ENCODE peak calls at places on chromosomes 5 and 9, in seven cellular contexts. One of them, this sample, is unnamed.

GRCh38 chr9:3437031-3437430 is 88.8 kb downstream of the RFX3 start:
- DNase-seq in RWPE1: no peak
- DNase-seq in esophagus squamous epithelium: no peak
- DNase-seq in progenitor cell of endocrine pancreas: no peak
- DNase-seq in foreskin keratinocyte: no peak
- DNase-seq in uterus: no peak
- DNase-seq in IMR-90: no peak
- DNase-seq in this sample: no peak

GRCh38 chr5:135569755-135570452 is 8.9 kb downstream of the CXCL14 start:
- DNase-seq in RWPE1: peak; percentile 55
- DNase-seq in esophagus squamous epithelium: no peak
- DNase-seq in progenitor cell of endocrine pancreas: peak; percentile 33
- DNase-seq in foreskin keratinocyte: no peak
- DNase-seq in uterus: no peak
- DNase-seq in IMR-90: peak; percentile 36
- DNase-seq in this sample: no peak

GRCh38 chr5:172123269-172123692 is 64.7 kb downstream of the STK10 start:
- DNase-seq in RWPE1: peak; percentile 44
- DNase-seq in esophagus squamous epithelium: no peak
- DNase-seq in progenitor cell of endocrine pancreas: no peak
- DNase-seq in foreskin keratinocyte: no peak
- DNase-seq in uterus: no peak
- DNase-seq in IMR-90: peak; percentile 67
- DNase-seq in this sample: peak; percentile 42

GRCh38 chr9:118366228-118366627 is 662.0 kb downstream of the TLR4 start:
- DNase-seq in RWPE1: no peak
- DNase-seq in esophagus squamous epithelium: no peak
- DNase-seq in progenitor cell of endocrine pancreas: no peak
- DNase-seq in foreskin keratinocyte: no peak
- DNase-seq in uterus: no peak
- DNase-seq in IMR-90: no peak
- DNase-seq in this sample: no peak

GRCh38 chr5:115767424-115767823 is 49.0 kb downstream of the CDO1 start:
- DNase-seq in RWPE1: no peak
- DNase-seq in esophagus squamous epithelium: no peak
- DNase-seq in progenitor cell of endocrine pancreas: no peak
- DNase-seq in foreskin keratinocyte: no peak
- DNase-seq in uterus: no peak
- DNase-seq in IMR-90: no peak
- DNase-seq in this sample: no peak

GRCh38 chr9:72297516-72297915 is 67.5 kb downstream of the ZFAND5 start:
- DNase-seq in RWPE1: no peak
- DNase-seq in esophagus squamous epithelium: no peak
- DNase-seq in progenitor cell of endocrine pancreas: no peak
- DNase-seq in foreskin keratinocyte: no peak
- DNase-seq in uterus: no peak
- DNase-seq in IMR-90: no peak
- DNase-seq in this sample: no peak

GRCh38 chr5:176628406-176629228 is 1.7 kb downstream of the SNCB start:
- DNase-seq in RWPE1: no peak
- DNase-seq in esophagus squamous epithelium: no peak
- DNase-seq in progenitor cell of endocrine pancreas: no peak
- DNase-seq in foreskin keratinocyte: no peak
- DNase-seq in uterus: no peak
- DNase-seq in IMR-90: no peak
- DNase-seq in this sample: no peak

GRCh38 chr9:123157216-123157615 is 111.2 kb downstream of the STRBP start:
- DNase-seq in RWPE1: no peak
- DNase-seq in esophagus squamous epithelium: no peak
- DNase-seq in progenitor cell of endocrine pancreas: no peak
- DNase-seq in foreskin keratinocyte: no peak
- DNase-seq in uterus: no peak
- DNase-seq in IMR-90: peak; percentile 50
- DNase-seq in this sample: no peak

GRCh38 chr9:37471942-37472679 is 6.9 kb upstream of the ZBTB5 start:
- DNase-seq in RWPE1: peak; percentile 87
- DNase-seq in esophagus squamous epithelium: no peak
- DNase-seq in progenitor cell of endocrine pancreas: no peak
- DNase-seq in foreskin keratinocyte: peak; percentile 93
- DNase-seq in uterus: no peak
- DNase-seq in IMR-90: peak; percentile 95
- DNase-seq in this sample: peak; percentile 72

GRCh38 chr5:51099173-51099853 is 283.9 kb upstream of the ISL1 start:
- DNase-seq in RWPE1: no peak
- DNase-seq in esophagus squamous epithelium: no peak
- DNase-seq in progenitor cell of endocrine pancreas: no peak
- DNase-seq in foreskin keratinocyte: no peak
- DNase-seq in uterus: no peak
- DNase-seq in IMR-90: no peak
- DNase-seq in this sample: no peak

GRCh38 chr9:128266868-128267590 is 8.8 kb downstream of the GOLGA2 start:
- DNase-seq in RWPE1: no peak
- DNase-seq in esophagus squamous epithelium: no peak
- DNase-seq in progenitor cell of endocrine pancreas: no peak
- DNase-seq in foreskin keratinocyte: no peak
- DNase-seq in uterus: no peak
- DNase-seq in IMR-90: no peak
- DNase-seq in this sample: no peak

GRCh38 chr9:5719546-5719945 is 90.6 kb downstream of the RIC1 start:
- DNase-seq in RWPE1: no peak
- DNase-seq in esophagus squamous epithelium: no peak
- DNase-seq in progenitor cell of endocrine pancreas: no peak
- DNase-seq in foreskin keratinocyte: no peak
- DNase-seq in uterus: no peak
- DNase-seq in IMR-90: peak; percentile 18
- DNase-seq in this sample: no peak

GRCh38 chr5:62964428-62964827 is 385.8 kb downstream of the LRRC70 start:
- DNase-seq in RWPE1: no peak
- DNase-seq in esophagus squamous epithelium: no peak
- DNase-seq in progenitor cell of endocrine pancreas: no peak
- DNase-seq in foreskin keratinocyte: no peak
- DNase-seq in uterus: no peak
- DNase-seq in IMR-90: no peak
- DNase-seq in this sample: no peak

GRCh38 chr9:99120256-99120655 is 15.3 kb downstream of the TGFBR1 start:
- DNase-seq in RWPE1: no peak
- DNase-seq in esophagus squamous epithelium: no peak
- DNase-seq in progenitor cell of endocrine pancreas: no peak
- DNase-seq in foreskin keratinocyte: no peak
- DNase-seq in uterus: no peak
- DNase-seq in IMR-90: no peak
- DNase-seq in this sample: no peak

GRCh38 chr5:155064580-155064979 is 51.0 kb downstream of the KIF4B start:
- DNase-seq in RWPE1: no peak
- DNase-seq in esophagus squamous epithelium: no peak
- DNase-seq in progenitor cell of endocrine pancreas: no peak
- DNase-seq in foreskin keratinocyte: no peak
- DNase-seq in uterus: no peak
- DNase-seq in IMR-90: no peak
- DNase-seq in this sample: no peak

GRCh38 chr9:131714161-131714646 is 25.7 kb downstream of the RAPGEF1 start:
- DNase-seq in RWPE1: peak; percentile 98
- DNase-seq in esophagus squamous epithelium: no peak
- DNase-seq in progenitor cell of endocrine pancreas: no peak
- DNase-seq in foreskin keratinocyte: peak; percentile 85
- DNase-seq in uterus: peak; percentile 80
- DNase-seq in IMR-90: peak; percentile 91
- DNase-seq in this sample: peak; percentile 75

GRCh38 chr5:34895641-34896419 is 19.5 kb downstream of the RAD1 start:
- DNase-seq in RWPE1: no peak
- DNase-seq in esophagus squamous epithelium: no peak
- DNase-seq in progenitor cell of endocrine pancreas: no peak
- DNase-seq in foreskin keratinocyte: no peak
- DNase-seq in uterus: no peak
- DNase-seq in IMR-90: no peak
- DNase-seq in this sample: no peak

GRCh38 chr5:2714026-2714425 is 37.5 kb downstream of the IRX2 start:
- DNase-seq in RWPE1: no peak
- DNase-seq in esophagus squamous epithelium: no peak
- DNase-seq in progenitor cell of endocrine pancreas: no peak
- DNase-seq in foreskin keratinocyte: no peak
- DNase-seq in uterus: no peak
- DNase-seq in IMR-90: no peak
- DNase-seq in this sample: no peak

GRCh38 chr9:2120926-2121689 is 106.0 kb downstream of the SMARCA2 start:
- DNase-seq in RWPE1: peak; percentile 24
- DNase-seq in esophagus squamous epithelium: no peak
- DNase-seq in progenitor cell of endocrine pancreas: no peak
- DNase-seq in foreskin keratinocyte: peak; percentile 18
- DNase-seq in uterus: no peak
- DNase-seq in IMR-90: peak; percentile 56
- DNase-seq in this sample: peak; percentile 4
- TF ChIP-seq CTCF in RWPE1: peak; percentile 16
- TF ChIP-seq CTCF in esophagus squamous epithelium: no peak
- TF ChIP-seq CTCF in progenitor cell of endocrine pancreas: no peak
- TF ChIP-seq CTCF in foreskin keratinocyte: peak; percentile 58
- TF ChIP-seq CTCF in uterus: no peak
- TF ChIP-seq CTCF in IMR-90: peak; percentile 30
- TF ChIP-seq CTCF in this sample: no peak

GRCh38 chr5:160643588-160643987 is 208.4 kb downstream of the ATP10B start:
- DNase-seq in RWPE1: no peak
- DNase-seq in esophagus squamous epithelium: no peak
- DNase-seq in progenitor cell of endocrine pancreas: no peak
- DNase-seq in foreskin keratinocyte: no peak
- DNase-seq in uterus: no peak
- DNase-seq in IMR-90: no peak
- DNase-seq in this sample: no peak

GRCh38 chr5:160646033-160646432 is 206.0 kb downstream of the ATP10B start:
- DNase-seq in RWPE1: no peak
- DNase-seq in esophagus squamous epithelium: no peak
- DNase-seq in progenitor cell of endocrine pancreas: no peak
- DNase-seq in foreskin keratinocyte: no peak
- DNase-seq in uterus: no peak
- DNase-seq in IMR-90: no peak
- DNase-seq in this sample: no peak

GRCh38 chr5:160651682-160652645 is 200.0 kb downstream of the ATP10B start:
- DNase-seq in RWPE1: no peak
- DNase-seq in esophagus squamous epithelium: no peak
- DNase-seq in progenitor cell of endocrine pancreas: no peak
- DNase-seq in foreskin keratinocyte: no peak
- DNase-seq in uterus: no peak
- DNase-seq in IMR-90: no peak
- DNase-seq in this sample: no peak

DNA sequence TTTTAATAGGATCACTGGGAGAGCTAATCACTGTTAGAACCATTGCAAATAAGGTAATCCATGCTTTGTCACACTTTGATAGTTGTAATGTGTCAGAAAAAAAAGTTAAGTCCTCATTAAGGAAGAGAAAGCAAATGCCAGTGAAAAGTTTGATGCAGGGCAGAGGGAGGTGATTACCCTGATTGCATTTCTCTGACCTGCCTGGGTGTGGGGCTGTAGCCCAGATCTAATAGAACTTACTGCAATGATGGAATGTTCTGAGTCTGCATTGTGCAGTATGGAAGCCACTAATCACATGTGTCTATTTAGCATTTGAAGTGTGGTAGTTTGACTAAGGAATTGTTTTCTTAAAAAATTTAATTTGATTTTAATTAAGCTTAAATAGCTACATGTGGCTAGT is 202.7 kb downstream of the ATP10B start:
- DNase-seq in RWPE1: peak; percentile 26
- DNase-seq in esophagus squamous epithelium: no peak
- DNase-seq in progenitor cell of endocrine pancreas: no peak
- DNase-seq in foreskin keratinocyte: no peak
- DNase-seq in uterus: no peak
- DNase-seq in IMR-90: no peak
- DNase-seq in this sample: no peak
- TF ChIP-seq CTCF in RWPE1: peak; percentile 25
- TF ChIP-seq CTCF in esophagus squamous epithelium: peak; percentile 36
- TF ChIP-seq CTCF in progenitor cell of endocrine pancreas: peak; percentile 53
- TF ChIP-seq CTCF in foreskin keratinocyte: peak; percentile 41
- TF ChIP-seq CTCF in uterus: no peak
- TF ChIP-seq CTCF in IMR-90: no peak
- TF ChIP-seq CTCF in this sample: no peak

GRCh38 chr9:79233542-79233941 is 338.2 kb upstream of the TLE4 start:
- DNase-seq in RWPE1: peak; percentile 22
- DNase-seq in esophagus squamous epithelium: no peak
- DNase-seq in progenitor cell of endocrine pancreas: no peak
- DNase-seq in foreskin keratinocyte: no peak
- DNase-seq in uterus: no peak
- DNase-seq in IMR-90: peak; percentile 27
- DNase-seq in this sample: peak; percentile 20
- TF ChIP-seq CTCF in RWPE1: no peak
- TF ChIP-seq CTCF in esophagus squamous epithelium: no peak
- TF ChIP-seq CTCF in progenitor cell of endocrine pancreas: peak; percentile 49
- TF ChIP-seq CTCF in foreskin keratinocyte: peak; percentile 68
- TF ChIP-seq CTCF in uterus: no peak
- TF ChIP-seq CTCF in IMR-90: peak; percentile 47
- TF ChIP-seq CTCF in this sample: peak; percentile 50

DNA sequence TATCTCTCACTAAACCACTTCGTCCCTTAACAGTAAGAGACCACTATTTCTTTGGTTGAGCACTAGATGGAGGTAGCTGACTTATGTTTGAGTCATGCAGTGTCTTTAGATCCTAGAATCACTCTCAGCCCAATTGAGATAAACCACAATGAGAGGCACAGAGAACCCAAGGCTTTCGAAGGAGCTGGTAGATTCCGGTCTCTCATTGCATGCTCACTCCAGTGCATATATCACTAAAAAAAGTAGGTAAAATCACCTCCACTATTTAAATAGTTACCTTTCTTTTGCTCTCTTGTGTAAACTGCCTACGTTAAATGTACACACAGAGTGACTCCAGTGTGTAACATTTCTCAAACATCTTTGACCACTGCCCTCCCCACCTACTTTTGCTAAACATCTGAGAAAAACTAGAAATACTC is 27.6 kb downstream of the ACTL7A start:
- DNase-seq in RWPE1: peak; percentile 29
- DNase-seq in esophagus squamous epithelium: no peak
- DNase-seq in progenitor cell of endocrine pancreas: no peak
- DNase-seq in foreskin keratinocyte: no peak
- DNase-seq in uterus: no peak
- DNase-seq in IMR-90: peak; percentile 67
- DNase-seq in this sample: no peak
- TF ChIP-seq CTCF in RWPE1: no peak
- TF ChIP-seq CTCF in esophagus squamous epithelium: no peak
- TF ChIP-seq CTCF in progenitor cell of endocrine pancreas: no peak
- TF ChIP-seq CTCF in foreskin keratinocyte: peak; percentile 54
- TF ChIP-seq CTCF in uterus: no peak
- TF ChIP-seq CTCF in IMR-90: peak; percentile 44
- TF ChIP-seq CTCF in this sample: no peak

DNA sequence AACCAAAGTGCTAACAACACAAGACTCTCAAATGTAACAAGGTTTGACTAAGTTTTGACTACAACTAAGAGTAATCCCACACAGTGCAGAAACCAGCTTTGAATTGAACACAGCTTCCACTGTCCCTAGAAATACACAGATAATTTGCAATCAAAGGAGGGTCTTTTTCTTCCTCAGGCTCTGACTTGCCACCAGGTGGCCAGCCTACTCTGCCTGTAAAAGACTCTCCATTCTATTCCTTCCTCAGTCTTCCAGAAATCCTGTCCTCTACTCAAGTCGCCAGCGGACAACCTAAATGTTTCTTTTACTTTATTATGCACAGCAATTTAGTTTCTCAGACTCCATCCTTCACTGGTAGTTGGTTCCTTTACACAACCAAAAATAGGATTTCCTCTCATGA is 32.2 kb upstream of the MCTP1 start:
- DNase-seq in RWPE1: no peak
- DNase-seq in esophagus squamous epithelium: no peak
- DNase-seq in progenitor cell of endocrine pancreas: no peak
- DNase-seq in foreskin keratinocyte: no peak
- DNase-seq in uterus: no peak
- DNase-seq in IMR-90: no peak
- DNase-seq in this sample: no peak
- TF ChIP-seq CTCF in RWPE1: no peak
- TF ChIP-seq CTCF in esophagus squamous epithelium: no peak
- TF ChIP-seq CTCF in progenitor cell of endocrine pancreas: peak; percentile 33
- TF ChIP-seq CTCF in foreskin keratinocyte: no peak
- TF ChIP-seq CTCF in uterus: no peak
- TF ChIP-seq CTCF in IMR-90: no peak
- TF ChIP-seq CTCF in this sample: no peak

GRCh38 chr9:69745716-69746538 is 13.9 kb downstream of the PTAR1 start:
- DNase-seq in RWPE1: peak; percentile 11
- DNase-seq in esophagus squamous epithelium: no peak
- DNase-seq in progenitor cell of endocrine pancreas: no peak
- DNase-seq in foreskin keratinocyte: no peak
- DNase-seq in uterus: no peak
- DNase-seq in IMR-90: peak; percentile 47
- DNase-seq in this sample: no peak
- TF ChIP-seq CTCF in RWPE1: no peak
- TF ChIP-seq CTCF in esophagus squamous epithelium: no peak
- TF ChIP-seq CTCF in progenitor cell of endocrine pancreas: no peak
- TF ChIP-seq CTCF in foreskin keratinocyte: peak; percentile 55
- TF ChIP-seq CTCF in uterus: no peak
- TF ChIP-seq CTCF in IMR-90: peak; percentile 49
- TF ChIP-seq CTCF in this sample: peak; percentile 34